ENCODE peak calls at places on chromosomes 12 and 14, in six cellular contexts. T is sigmoid colon, X is GM10248, P is K562, Y is epithelial cell of esophagus, G is tibial artery. Q is an unnamed sample.

GRCh38 chr12:93174048-93174447 is 203.7 kb upstream of the NUDT4 start:
- DNase-seq in Y (no peak), P (no peak), G (no peak), X (no peak), T (no peak), Q (no peak)

GRCh38 chr14:34050606-34051005 is 99.7 kb upstream of the EGLN3 start:
- DNase-seq in G (no peak), T (no peak), X (no peak), Y (peak), P (no peak), Q (no peak)

GRCh38 chr14:26987734-26988363 is 390.0 kb upstream of the NOVA1 start:
- DNase-seq in X (no peak), G (no peak), T (no peak), P (no peak), Y (no peak), Q (no peak)

GRCh38 chr14:50928002-50928635 is 16.2 kb downstream of the PYGL start:
- DNase-seq in T (no peak), G (no peak), Y (no peak), X (peak), P (no peak), Q (no peak)

GRCh38 chr14:87255046-87255445 is 737.9 kb downstream of the GALC start:
- DNase-seq in X (no peak), G (no peak), T (no peak), P (no peak), Y (no peak), Q (no peak)

GRCh38 chr12:22286569-22286968 is 47.9 kb downstream of the ST8SIA1 start:
- DNase-seq in P (no peak), T (no peak), Y (no peak), G (no peak), X (no peak), Q (no peak)

GRCh38 chr14:44866770-44867169 is 95.0 kb downstream of the KLHL28 start:
- DNase-seq in T (no peak), Y (no peak), X (no peak), G (no peak), P (no peak), Q (no peak)

GRCh38 chr12:125249932-125250331 is 184.7 kb downstream of the AACS start:
- DNase-seq in Y (no peak), T (no peak), P (no peak), G (no peak), X (no peak), Q (no peak)

GRCh38 chr14:64636208-64636979 is 67.8 kb upstream of the PLEKHG3 start:
- DNase-seq in Y (peak), X (peak), T (peak), P (peak), G (peak), Q (peak)

GRCh38 chr12:17352164-17352563 is 737.8 kb downstream of the RERGL start:
- DNase-seq in P (no peak), X (no peak), T (no peak), G (no peak), Y (no peak), Q (no peak)

GRCh38 chr12:121773011-121773777 is 20.3 kb downstream of the RHOF start:
- DNase-seq in G (peak), T (peak), X (peak), Y (peak), P (peak), Q (peak)

GRCh38 chr14:73743431-73743931 is 29.3 kb upstream of the PNMA1 start:
- DNase-seq in T (peak), P (no peak), X (peak), G (no peak), Y (no peak), Q (peak)

DNA sequence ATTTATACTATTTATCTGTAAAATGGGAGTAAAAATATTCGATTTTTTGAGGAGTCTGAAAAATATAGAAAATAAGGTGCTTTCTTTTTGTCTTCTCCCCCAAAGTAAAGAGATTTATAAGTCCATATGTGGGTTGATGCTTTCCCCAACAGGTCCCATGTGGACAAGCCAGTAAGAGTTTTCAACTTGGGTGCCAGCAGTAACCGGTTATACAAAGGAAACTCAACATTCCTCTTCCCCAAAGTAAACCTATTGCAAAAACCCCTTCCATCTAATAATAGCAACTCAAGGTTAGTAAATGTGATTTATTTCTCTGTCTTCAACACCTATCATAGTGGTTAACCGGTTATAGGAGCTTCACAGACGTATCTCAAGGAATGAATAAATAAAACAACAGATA is 1206.9 kb upstream of the SEL1L start:
- DNase-seq in G (no peak), T (no peak), P (no peak), Y (no peak), X (no peak), Q (no peak)
- TF ChIP-seq CTCF in G (no peak), T (no peak), P (no peak), Y (no peak), X (no peak), Q (no peak)

DNA sequence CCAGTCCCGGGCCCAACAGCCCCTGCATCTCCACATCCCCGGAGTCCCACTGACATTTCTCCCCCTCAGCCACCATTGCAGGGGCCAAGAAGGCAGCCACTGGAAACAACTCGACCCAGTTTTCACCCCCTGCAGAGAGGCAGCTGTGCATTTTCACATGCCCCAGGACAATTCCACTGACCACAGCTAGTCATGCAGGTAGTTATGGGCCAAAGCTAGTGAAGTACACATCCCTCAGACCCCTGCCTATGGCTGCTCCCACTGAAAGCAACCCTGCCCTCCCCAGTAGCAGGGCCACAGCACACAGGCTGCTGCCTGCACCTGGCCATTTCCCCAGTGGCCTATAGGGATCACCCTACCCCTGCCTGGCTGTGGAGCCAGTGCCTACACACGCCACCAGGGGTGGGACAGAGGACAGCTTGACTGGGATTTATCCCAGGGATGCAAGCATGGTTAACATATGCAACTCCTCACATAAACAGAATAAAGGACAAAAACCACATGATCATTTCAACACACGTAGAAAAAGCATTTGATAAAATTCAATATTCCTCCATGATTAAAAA is 154.0 kb downstream of the NDUFA12 start:
- DNase-seq in X (no peak), P (no peak), T (no peak), Y (no peak), G (no peak), Q (no peak)
- TF ChIP-seq CTCF in X (no peak), P (no peak), T (no peak), Y (no peak), G (no peak), Q (no peak)

GRCh38 chr14:104512061-104512460 is 67.5 kb upstream of the C14orf180 start:
- DNase-seq in Y (no peak), P (no peak), X (no peak), G (peak), T (no peak), Q (no peak)

GRCh38 chr14:104510216-104510615 is 69.3 kb upstream of the C14orf180 start:
- DNase-seq in X (no peak), G (no peak), Y (no peak), T (no peak), P (no peak), Q (no peak)

GRCh38 chr14:104510794-104511611 is 68.6 kb upstream of the C14orf180 start:
- DNase-seq in Y (no peak), X (no peak), T (no peak), G (no peak), P (no peak), Q (no peak)

GRCh38 chr14:104507443-104507842 is 72.1 kb upstream of the C14orf180 start:
- DNase-seq in X (no peak), G (no peak), Y (no peak), P (no peak), T (no peak), Q (no peak)

DNA sequence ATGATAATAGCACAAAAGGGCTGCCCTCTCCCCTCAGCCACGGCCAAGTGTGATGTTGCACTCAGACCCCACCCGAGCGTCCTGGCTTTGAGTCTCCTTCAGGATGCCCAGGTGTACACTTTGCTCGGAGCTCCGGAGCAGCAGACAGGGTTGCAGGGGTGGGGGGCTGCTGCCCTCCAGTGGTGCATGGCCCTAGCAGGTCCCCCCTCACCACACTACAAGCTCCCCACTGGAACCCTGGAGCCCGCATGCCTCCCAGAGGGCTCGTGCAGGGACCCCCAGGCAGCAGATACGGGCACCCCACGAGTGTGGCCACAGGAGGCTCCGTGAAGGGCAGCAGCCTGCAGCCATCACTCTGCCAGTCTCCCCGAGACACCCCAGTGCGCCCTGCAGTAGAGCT is 69.9 kb upstream of the C14orf180 start:
- DNase-seq in Y (no peak), X (no peak), G (no peak), P (peak), T (no peak), Q (no peak)
- TF ChIP-seq CTCF in Y (no peak), X (no peak), G (no peak), P (no peak), T (no peak), Q (no peak)

GRCh38 chr12:82124711-82125110 is 233.5 kb downstream of the CCDC59 start:
- DNase-seq in T (no peak), Y (peak), X (no peak), P (no peak), G (no peak), Q (no peak)

GRCh38 chr12:82120901-82121300 is 237.3 kb downstream of the CCDC59 start:
- DNase-seq in G (no peak), T (no peak), Y (no peak), X (no peak), P (no peak), Q (no peak)

GRCh38 chr12:82121545-82121944 is 236.6 kb downstream of the CCDC59 start:
- DNase-seq in G (no peak), P (no peak), T (no peak), X (no peak), Y (no peak), Q (no peak)
- TF ChIP-seq CTCF in G (no peak), P (no peak), T (no peak), X (no peak), Y (no peak), Q (no peak)

DNA sequence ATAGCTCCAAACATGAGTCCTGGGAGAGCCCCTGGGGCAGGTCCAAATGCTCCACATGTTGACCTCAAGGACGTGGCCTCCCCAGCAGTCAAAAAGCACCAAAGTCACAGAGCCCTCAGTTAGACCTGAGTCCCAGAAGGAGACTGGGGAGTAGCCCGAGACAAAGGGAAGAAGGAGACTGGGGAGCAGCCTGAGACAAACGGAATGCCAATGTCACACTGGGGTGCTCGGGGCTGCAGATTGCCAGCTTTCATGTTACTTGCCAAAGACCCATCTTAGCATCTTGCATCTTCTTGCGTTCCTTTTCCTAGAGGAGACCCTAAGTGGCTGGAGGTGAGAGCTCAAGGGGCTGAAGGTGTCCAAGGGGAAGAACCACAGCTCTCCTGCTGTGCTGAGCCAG is 14.9 kb downstream of the PLEKHD1 start:
- DNase-seq in Y (no peak), P (no peak), T (no peak), X (no peak), G (no peak), Q (no peak)
- TF ChIP-seq CTCF in Y (no peak), P (no peak), T (no peak), X (no peak), G (no peak), Q (no peak)

DNA sequence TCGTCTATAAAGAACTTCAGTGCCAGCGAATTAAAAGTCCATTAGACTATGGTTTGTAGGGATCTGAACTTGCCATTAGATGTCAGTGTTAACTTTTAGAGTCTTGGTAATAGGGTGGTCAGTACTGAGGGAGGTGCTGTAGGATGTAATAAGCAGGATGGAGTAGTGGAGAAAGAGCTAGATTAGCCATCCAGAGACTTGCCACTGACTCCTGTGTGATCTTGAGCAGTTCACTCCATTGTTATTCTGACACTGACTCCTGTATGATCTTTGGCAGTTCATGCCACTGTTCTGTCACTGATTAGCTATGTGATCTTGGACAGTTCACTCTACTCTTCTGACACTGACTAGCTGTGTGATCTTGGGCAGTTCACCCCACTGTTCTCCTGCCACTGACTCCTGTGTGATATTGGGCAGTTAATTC is 133.6 kb downstream of the TTLL5 start:
- DNase-seq in Y (peak), G (no peak), X (no peak), P (no peak), T (no peak), Q (no peak)
- TF ChIP-seq CTCF in Y (no peak), G (no peak), X (no peak), P (peak), T (no peak), Q (no peak)

DNA sequence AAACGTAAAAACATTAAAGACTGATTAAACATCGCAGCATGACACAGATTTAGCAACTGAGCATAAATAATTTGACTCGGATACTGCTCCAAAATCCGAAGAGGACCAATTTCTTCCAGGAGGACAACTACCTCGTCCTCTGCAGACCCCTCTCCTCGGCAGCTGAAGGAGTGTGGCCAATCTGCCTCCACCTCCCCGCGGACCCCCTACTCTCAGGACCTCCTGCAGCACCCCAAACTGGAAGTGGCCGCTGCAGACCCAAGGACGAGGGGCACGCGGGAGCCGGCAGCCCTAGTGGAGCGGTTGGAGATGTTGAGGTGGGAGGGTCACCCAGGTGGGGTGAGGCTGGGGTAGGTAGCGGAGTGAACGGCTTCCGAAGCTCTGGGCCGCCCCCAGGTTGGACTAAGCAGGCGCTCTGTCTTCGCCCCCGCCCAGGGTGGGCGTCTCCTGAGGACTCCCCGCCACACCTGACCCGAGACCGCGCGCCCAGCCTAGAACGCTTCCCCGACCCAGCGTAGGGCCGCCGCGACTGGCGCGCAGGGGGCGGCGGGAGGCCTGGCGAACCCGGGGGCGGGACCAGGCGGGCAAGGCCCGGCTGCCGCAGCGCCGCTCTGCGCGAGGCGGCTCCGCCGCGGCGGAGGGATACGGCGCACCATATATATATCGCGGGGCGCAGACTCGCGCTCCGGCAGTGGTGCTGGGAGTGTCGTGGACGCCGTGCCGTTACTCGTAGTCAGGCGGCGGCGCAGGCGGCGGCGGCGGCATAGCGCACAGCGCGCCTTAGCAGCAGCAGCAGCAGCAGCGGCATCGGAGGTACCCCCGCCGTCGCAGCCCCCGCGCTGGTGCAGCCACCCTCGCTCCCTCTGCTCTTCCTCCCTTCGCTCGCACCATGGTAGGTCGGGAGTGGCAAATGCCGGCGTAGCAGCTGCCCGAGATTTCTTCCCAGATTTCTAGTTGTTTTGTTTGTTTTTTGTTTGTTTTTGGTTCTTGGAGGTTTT is at the start of gene CALM1:
- DNase-seq in P (peak), G (peak), Y (peak), T (peak), X (peak), Q (peak)
- TF ChIP-seq CTCF in P (no peak), G (no peak), Y (no peak), T (no peak), X (no peak), Q (no peak)

DNA sequence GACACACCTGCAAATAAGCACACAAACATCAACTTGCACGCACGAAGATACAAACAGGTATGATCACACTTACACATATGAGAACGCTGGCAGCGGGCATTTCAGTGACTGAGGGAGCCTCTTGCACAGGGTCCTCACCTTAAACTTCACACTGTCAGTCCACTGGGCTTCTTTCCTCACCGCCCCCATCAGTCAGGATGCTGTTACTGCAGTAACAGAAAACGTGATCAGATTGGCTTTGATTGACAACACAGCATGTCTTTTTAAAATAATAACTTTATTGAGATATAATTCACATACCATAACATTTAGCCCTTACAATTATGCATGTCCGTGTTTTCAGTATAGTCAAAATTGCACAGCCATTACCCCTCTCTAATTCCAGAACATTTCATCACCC is 8.2 kb downstream of the CCDC197 start:
- DNase-seq in X (peak), T (no peak), Y (peak), P (peak), G (no peak), Q (no peak)
- TF ChIP-seq CTCF in X (peak), T (no peak), Y (peak), P (peak), G (peak), Q (peak)

DNA sequence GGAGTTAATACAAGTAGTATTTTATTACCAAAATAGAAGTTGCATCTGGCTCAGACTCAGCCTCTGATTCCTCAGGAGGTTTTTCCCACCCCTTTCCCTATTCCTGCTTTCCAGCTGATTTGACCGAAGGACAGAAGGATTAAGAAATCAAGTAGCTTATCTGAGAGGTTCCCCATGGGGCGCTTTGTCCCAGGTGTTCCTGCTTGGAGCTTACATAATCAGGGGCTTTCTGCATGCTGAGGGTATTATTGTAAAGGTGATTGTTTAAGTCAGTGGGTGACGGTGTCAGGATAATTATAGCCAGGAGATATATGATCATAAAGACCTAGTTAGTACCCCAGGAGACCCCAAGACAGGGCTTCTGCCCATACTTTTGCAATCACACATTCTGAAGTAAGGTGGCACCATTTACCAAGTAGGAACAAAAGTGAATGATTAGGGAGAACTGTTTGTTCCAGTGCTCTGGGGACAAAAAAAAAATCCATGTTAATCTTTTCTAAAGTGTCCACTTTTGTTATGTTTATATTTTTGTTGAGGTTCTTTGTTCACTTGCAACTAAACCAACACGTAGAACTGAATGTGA is 921.3 kb downstream of the NRXN3 start:
- DNase-seq in X (no peak), Y (no peak), T (no peak), G (no peak), P (no peak), Q (no peak)
- TF ChIP-seq CTCF in X (no peak), Y (no peak), T (no peak), G (no peak), P (no peak), Q (no peak)